ENCODE peak calls at places on chromosome 15, in five cellular contexts. Y, V, Q, B and O are unnamed samples.

GRCh38 chr15:95325763-95326688 is 1004.5 kb upstream of the NR2F2 start:
- DNase-seq in B (no peak), Q (no peak), Y (no peak), V (no peak), O (no peak)

GRCh38 chr15:72168131-72168825 is 29.3 kb downstream of the GRAMD2A start:
- DNase-seq in B (peak), Y (peak), V (no peak), Q (no peak), O (no peak)

GRCh38 chr15:96326551-96327154 is 3.8 kb upstream of the NR2F2 start:
- DNase-seq in Y (peak), Q (no peak), B (no peak), V (no peak), O (peak)

GRCh38 chr15:70023064-70023768 is 74.5 kb downstream of the TLE3 start:
- DNase-seq in V (peak), Y (no peak), Q (no peak), B (peak), O (no peak)

GRCh38 chr15:98801234-98801561 is 152.9 kb downstream of the IGF1R start:
- DNase-seq in Y (no peak), Q (no peak), B (no peak), V (no peak), O (no peak)

GRCh38 chr15:38670142-38671002 is 105.8 kb upstream of the RASGRP1 start:
- DNase-seq in Y (no peak), B (no peak), Q (no peak), V (no peak), O (no peak)

GRCh38 chr15:25093455-25094029 is 138.8 kb downstream of the SNRPN start:
- DNase-seq in Y (no peak), V (no peak), B (no peak), Q (no peak), O (no peak)

GRCh38 chr15:82021021-82021420 is 24.8 kb downstream of the MEX3B start:
- DNase-seq in Q (no peak), Y (no peak), V (no peak), B (peak), O (no peak)

GRCh38 chr15:100732359-100733055 is 130.1 kb downstream of the ASB7 start:
- DNase-seq in Q (no peak), B (no peak), V (no peak), Y (no peak), O (no peak)

GRCh38 chr15:47194718-47195117 is 522.6 kb upstream of the SEMA6D start:
- DNase-seq in B (no peak), Y (no peak), Q (no peak), V (no peak), O (no peak)

GRCh38 chr15:42083605-42083908 is 10.8 kb downstream of the PLA2G4D start:
- DNase-seq in B (no peak), Y (no peak), Q (no peak), V (peak), O (no peak)

GRCh38 chr15:83203543-83203942 is 4.1 kb downstream of the HDGFL3 start:
- DNase-seq in V (no peak), Y (no peak), Q (no peak), B (no peak), O (no peak)

GRCh38 chr15:90665288-90666134 is 51.6 kb upstream of the BLM start:
- DNase-seq in B (peak), Y (peak), Q (no peak), V (peak), O (peak)

GRCh38 chr15:98775498-98776230 is 127.3 kb downstream of the IGF1R start:
- DNase-seq in B (no peak), V (no peak), Y (no peak), Q (no peak), O (no peak)

GRCh38 chr15:89654847-89655805 is at the start of gene KIF7:
- DNase-seq in V (peak), Y (peak), Q (peak), B (peak), O (peak)

GRCh38 chr15:90838066-90838465 is 30.3 kb upstream of the FURIN start:
- DNase-seq in V (peak), Q (peak), Y (no peak), B (no peak), O (no peak)